ENCODE peak calls at places on chromosomes 12 and 14, in five cellular contexts. Y, Q, X, S and U are unnamed samples.

GRCh38 chr14:105499256-105500035 is 8.4 kb downstream of the TEDC1 start:
- DNase-seq in Y (no peak), Q (no peak), X (no peak), S (no peak), U (no peak)

GRCh38 chr12:89211456-89211855 is 140.8 kb downstream of the DUSP6 start:
- DNase-seq in Y (no peak), Q (no peak), X (no peak), S (no peak), U (no peak)

GRCh38 chr12:17276196-17276595 is 670.2 kb upstream of the LMO3 start:
- DNase-seq in Y (no peak), Q (no peak), X (no peak), S (no peak), U (no peak)

GRCh38 chr12:123532808-123533649 is 490 bp downstream of the RILPL1 start:
- DNase-seq in Y (peak; percentile 41), Q (no peak), X (no peak), S (peak; percentile 73), U (no peak)

GRCh38 chr12:78403136-78403535 is 461.4 kb upstream of the SYT1 start:
- DNase-seq in Y (no peak), Q (no peak), X (no peak), S (no peak), U (no peak)

GRCh38 chr12:107635139-107635538 is 50.5 kb upstream of the PWP1 start:
- DNase-seq in Y (no peak), Q (no peak), X (no peak), S (no peak), U (no peak)

GRCh38 chr12:69415471-69416275 is 54.5 kb upstream of the FRS2 start:
- DNase-seq in Y (peak; percentile 65), Q (no peak), X (no peak), S (peak; percentile 85), U (no peak)

GRCh38 chr12:68236421-68237059 is 10.9 kb upstream of the IL26 start:
- DNase-seq in Y (no peak), Q (peak; percentile 69), X (no peak), S (no peak), U (no peak)

GRCh38 chr14:22849212-22849819 is 12.9 kb downstream of the MMP14 start:
- DNase-seq in Y (peak; percentile 90), Q (no peak), X (no peak), S (peak; percentile 85), U (no peak)